ENCODE peak calls at places on chromosome 18, in six cellular contexts. K is activated CD4-positive, alpha-beta T cell treated with anti-CD3 and anti-CD28 coated beads for 36 hours; B is cardiac fibroblast; N is EL; M is activated T-cell treated with anti-CD3 and anti-CD28 coated beads, Interleukin-2, amount 50 U/mL, for 4 hours; Y is stimulated activated effector memory CD8-positive, alpha-beta T cell treated with anti-CD3 and anti-CD28 coated beads, Interleukin-12 subunit alpha, Interleukin-12 subunit beta, amount 100 ng/mL, for 72 hours. W is an unnamed sample.

GRCh38 chr18:13446581-13447470 is 228.3 kb downstream of the LDLRAD4 start:
- DNase-seq in K (peak), B (no peak), N (no peak), M (no peak), Y (no peak), W (peak)

GRCh38 chr18:25019086-25019860 is 332.7 kb downstream of the ZNF521 start:
- DNase-seq in K (no peak), B (no peak), N (no peak), M (no peak), Y (no peak), W (no peak)

GRCh38 chr18:23872701-23873550 is 141.6 kb upstream of the TTC39C start:
- DNase-seq in K (peak), B (no peak), N (no peak), M (peak), Y (no peak), W (peak)

GRCh38 chr18:58909521-58909920 is 44.8 kb downstream of the ZNF532 start:
- DNase-seq in K (no peak), B (no peak), N (no peak), M (no peak), Y (no peak), W (no peak)

GRCh38 chr18:62555135-62555534 is 32.3 kb downstream of the ZCCHC2 start:
- DNase-seq in K (no peak), B (peak), N (peak), M (no peak), Y (no peak), W (no peak)

GRCh38 chr18:38427234-38427633 is 861.6 kb upstream of the CELF4 start:
- DNase-seq in K (peak), B (no peak), N (no peak), M (no peak), Y (no peak), W (no peak)

GRCh38 chr18:48820483-48821250 is 130.1 kb downstream of the SMAD7 start:
- DNase-seq in K (peak), B (no peak), N (no peak), M (no peak), Y (peak), W (no peak)

GRCh38 chr18:4017479-4017878 is 437.6 kb downstream of the DLGAP1 start:
- DNase-seq in K (peak), B (peak), N (peak), M (no peak), Y (no peak), W (peak)

GRCh38 chr18:21593540-21594257 is 6.8 kb downstream of the ESCO1 start:
- DNase-seq in K (peak), B (no peak), N (no peak), M (no peak), Y (no peak), W (no peak)

GRCh38 chr18:62282188-62282629 is 42.9 kb upstream of the TNFRSF11A start:
- DNase-seq in K (peak), B (peak), N (peak), M (no peak), Y (no peak), W (peak)

GRCh38 chr18:57776354-57776753 is 26.8 kb downstream of the ATP8B1 start:
- DNase-seq in K (peak), B (no peak), N (no peak), M (no peak), Y (no peak), W (peak)

GRCh38 chr18:56067216-56067611 is 479.2 kb upstream of the TCF4 start:
- DNase-seq in K (no peak), B (no peak), N (peak), M (no peak), Y (no peak), W (no peak)

GRCh38 chr18:73168171-73168570 is 300.4 kb upstream of the NETO1 start:
- DNase-seq in K (no peak), B (peak), N (no peak), M (no peak), Y (no peak), W (peak)

GRCh38 chr18:76957384-76958355 is 135.3 kb downstream of the ZNF236 start:
- DNase-seq in K (no peak), B (no peak), N (no peak), M (no peak), Y (no peak), W (no peak)

GRCh38 chr18:35189510-35189909 is 51.3 kb upstream of the ZNF397 start:
- DNase-seq in K (no peak), B (no peak), N (no peak), M (no peak), Y (no peak), W (no peak)

GRCh38 chr18:12278765-12279682 is 24.9 kb downstream of the CIDEA start:
- DNase-seq in K (no peak), B (peak), N (peak), M (no peak), Y (no peak), W (peak)